ENCODE peak calls at places on chromosomes 11 and 22, in six cellular contexts. D is T-helper 1 cell; N is renal cortical epithelial cell; U is activated CD4-positive, alpha-beta T cell treated with anti-CD3 and anti-CD28 coated beads for 48 hours; X is GM23248; F is AG09309. S is an unnamed sample.

GRCh38 chr11:28049338-28050216 is 58.4 kb downstream of the KIF18A start:
- DNase-seq in D (no peak), F (no peak), N (peak), U (no peak), X (no peak), S (no peak)

GRCh38 chr11:125201525-125202121 is 37.1 kb downstream of the PKNOX2 start:
- DNase-seq in D (no peak), N (peak), U (no peak), F (no peak), X (no peak), S (no peak)

GRCh38 chr11:12137938-12138731 is 27.7 kb downstream of the MICAL2 start:
- DNase-seq in D (no peak), X (peak), U (no peak), N (peak), F (peak), S (no peak)

GRCh38 chr11:68039526-68040086 is 781 bp downstream of the TCIRG1 start:
- DNase-seq in X (peak), U (no peak), N (no peak), D (no peak), F (no peak), S (no peak)

GRCh38 chr11:58740447-58740846 is 8.7 kb upstream of the GLYAT start:
- DNase-seq in F (no peak), U (no peak), N (no peak), D (no peak), X (no peak), S (no peak)

GRCh38 chr11:129190087-129190486 is 2.0 kb downstream of the ARHGAP32 start:
- DNase-seq in F (no peak), D (no peak), N (peak), U (no peak), X (peak), S (no peak)

GRCh38 chr11:77823775-77824174 is 2.8 kb downstream of the AAMDC start:
- DNase-seq in X (peak), N (peak), D (no peak), U (no peak), F (no peak), S (no peak)

GRCh38 chr11:77435972-77436371 is 37.9 kb downstream of the PAK1 start:
- DNase-seq in N (no peak), X (no peak), D (no peak), U (no peak), F (no peak), S (no peak)

GRCh38 chr22:22880645-22881044 is 7.0 kb upstream of the IGLL5 start:
- DNase-seq in D (no peak), X (no peak), N (no peak), U (no peak), F (no peak), S (peak)

GRCh38 chr11:26043665-26044064 is 288.3 kb upstream of the ANO3 start:
- DNase-seq in F (no peak), D (no peak), X (no peak), U (no peak), N (no peak), S (no peak)

GRCh38 chr11:124463990-124464389 is 18.5 kb upstream of the OR8B8 start:
- DNase-seq in D (no peak), N (no peak), U (no peak), X (no peak), F (no peak), S (no peak)

GRCh38 chr11:129315781-129316579 is 59.7 kb upstream of the BARX2 start:
- DNase-seq in U (no peak), N (no peak), D (no peak), F (no peak), X (no peak), S (no peak)

GRCh38 chr22:19706661-19707151 is 7.6 kb upstream of the SEPTIN5 start:
- DNase-seq in F (no peak), U (no peak), N (no peak), X (peak), D (no peak), S (no peak)

GRCh38 chr22:27839261-27839660 is 37.7 kb upstream of the MN1 start:
- DNase-seq in F (no peak), D (no peak), N (no peak), X (no peak), U (no peak), S (no peak)

GRCh38 chr11:5131584-5132335 is 6.4 kb downstream of the OR52A5 start:
- DNase-seq in F (no peak), X (no peak), N (no peak), U (no peak), D (no peak), S (no peak)

GRCh38 chr11:19342036-19342435 is 101.3 kb upstream of the E2F8 start:
- DNase-seq in F (no peak), D (no peak), N (no peak), X (no peak), U (no peak), S (no peak)

GRCh38 chr22:31678748-31679147 is 16.7 kb upstream of the PISD start:
- DNase-seq in N (no peak), X (no peak), F (no peak), D (no peak), U (no peak), S (no peak)

GRCh38 chr11:14052198-14052597 is 89.7 kb downstream of the SPON1 start:
- DNase-seq in N (no peak), X (no peak), U (no peak), D (no peak), F (no peak), S (no peak)

GRCh38 chr11:126654886-126655806 is 299.7 kb downstream of the ST3GAL4 start:
- DNase-seq in F (no peak), X (no peak), U (no peak), D (no peak), N (no peak), S (no peak)

GRCh38 chr11:93743316-93743715 is 1.8 kb downstream of the C11orf54 start:
- DNase-seq in X (no peak), D (no peak), U (no peak), N (peak), F (no peak), S (no peak)

GRCh38 chr22:20552913-20553401 is 45.5 kb downstream of the MED15 start:
- DNase-seq in F (no peak), X (no peak), N (peak), D (no peak), U (no peak), S (no peak)

GRCh38 chr11:132365650-132366049 is 995.2 kb downstream of the NTM start:
- DNase-seq in U (no peak), F (no peak), X (no peak), N (no peak), D (no peak), S (no peak)

GRCh38 chr11:119120639-119121007 is 757 bp upstream of the HINFP start:
- DNase-seq in N (peak), D (no peak), X (peak), U (no peak), F (no peak), S (no peak)

GRCh38 chr11:102144357-102145342 is 34.4 kb downstream of the YAP1 start:
- DNase-seq in D (no peak), N (peak), X (peak), F (no peak), U (no peak), S (no peak)

GRCh38 chr11:87125257-87125656 is 87.5 kb downstream of the TMEM135 start:
- DNase-seq in U (no peak), X (peak), N (peak), F (no peak), D (no peak), S (no peak)

GRCh38 chr22:45163074-45163416 is 680 bp upstream of the NUP50 start:
- DNase-seq in N (no peak), U (peak), F (no peak), X (peak), D (no peak), S (no peak)